ENCODE peak calls at places on chromosome 21, in four cellular contexts. A is K562, H is HCT116, U is HepG2. X is an unnamed sample.

GRCh38 chr21:43207868-43208267 is 39.1 kb downstream of the CRYAA start:
- DNase-seq in H (no peak), U (no peak), A (no peak), X (no peak)

GRCh38 chr21:36207577-36208320 is 51.1 kb downstream of the DOP1B start:
- DNase-seq in H (no peak), U (no peak), A (no peak), X (no peak)

GRCh38 chr21:34939673-34940321 is 109.3 kb downstream of the RUNX1 start:
- DNase-seq in A (no peak), H (no peak), U (no peak), X (no peak)

GRCh38 chr21:29371464-29371863 is 72.7 kb downstream of the BACH1 start:
- DNase-seq in U (no peak), H (no peak), A (no peak), X (no peak)

GRCh38 chr21:44557491-44558328 is 885 bp downstream of the KRTAP10-3 start:
- DNase-seq in H (no peak), A (no peak), U (no peak), X (no peak)

GRCh38 chr21:45898028-45898350 is 83.6 kb upstream of the COL6A1 start:
- DNase-seq in U (no peak), A (no peak), H (no peak), X (no peak)

GRCh38 chr21:42782723-42783247 is 96.6 kb downstream of the WDR4 start:
- DNase-seq in A (no peak), U (no peak), H (no peak), X (no peak)

GRCh38 chr21:45971487-45972352 is 9.8 kb upstream of the COL6A1 start:
- DNase-seq in U (no peak), A (no peak), H (no peak), X (no peak)

GRCh38 chr21:34728479-34728878 is 59.7 kb downstream of the CLIC6 start:
- DNase-seq in A (no peak), H (no peak), U (no peak), X (no peak)

GRCh38 chr21:14995695-14996490 is 68.9 kb downstream of the NRIP1 start:
- DNase-seq in A (no peak), U (no peak), H (no peak), X (no peak)

DNA sequence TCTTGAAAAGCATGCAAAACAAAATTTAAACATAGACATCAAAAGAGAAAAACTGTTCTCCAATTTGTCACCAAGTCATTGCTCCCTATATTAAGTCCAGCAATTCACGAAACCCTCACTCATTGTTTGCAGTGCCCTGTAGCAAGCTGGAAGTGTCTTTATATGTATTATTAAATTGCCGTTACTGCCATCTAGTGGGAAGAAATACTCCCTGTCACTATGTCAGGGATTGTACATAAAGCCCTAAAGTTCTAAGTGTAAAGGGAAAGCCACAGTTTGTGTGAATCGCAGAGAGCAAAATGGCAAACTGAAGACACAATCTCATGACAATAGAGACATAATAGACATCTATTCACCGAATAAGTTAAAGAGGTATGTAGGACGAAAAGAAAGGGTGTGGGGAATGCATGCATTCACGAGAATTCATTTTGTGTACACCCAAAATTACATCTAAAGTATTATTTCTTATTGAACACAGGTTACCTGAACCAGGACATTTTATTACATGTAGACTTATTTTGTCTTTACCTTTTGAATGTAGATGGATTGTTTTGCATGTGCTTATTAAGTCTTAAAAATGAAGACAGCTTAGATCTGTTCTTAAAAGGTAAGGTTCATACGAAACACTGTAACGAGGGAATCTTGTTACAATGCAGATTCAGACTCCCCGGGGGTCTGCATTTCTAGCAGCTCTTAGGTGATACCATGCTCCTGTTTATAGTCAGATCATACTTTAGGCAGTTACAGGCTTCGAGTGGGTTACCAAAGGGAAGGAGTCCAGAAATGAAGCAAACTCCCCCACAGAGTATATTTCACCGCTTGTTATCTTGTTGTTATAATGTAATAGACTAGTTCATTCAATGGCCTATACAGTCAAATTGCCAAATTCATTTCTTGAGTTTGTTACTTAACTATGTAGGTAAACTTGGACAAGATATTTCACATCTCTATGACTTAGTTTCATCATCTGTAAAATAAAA is 600.8 kb downstream of the USP25 start:
- DNase-seq in A (no peak), U (peak; percentile 52), H (peak; percentile 4), X (peak; percentile 51)
- TF ChIP-seq TCF7L2 in A (no peak), U (no peak), H (no peak), X (no peak)

GRCh38 chr21:27077501-27077900 is 110.6 kb upstream of the ADAMTS5 start:
- DNase-seq in H (no peak), A (no peak), U (no peak), X (peak; percentile 2)
- TF ChIP-seq POLR2AphosphoS5 in H (no peak), A (no peak), U (no peak), X (no peak)

DNA sequence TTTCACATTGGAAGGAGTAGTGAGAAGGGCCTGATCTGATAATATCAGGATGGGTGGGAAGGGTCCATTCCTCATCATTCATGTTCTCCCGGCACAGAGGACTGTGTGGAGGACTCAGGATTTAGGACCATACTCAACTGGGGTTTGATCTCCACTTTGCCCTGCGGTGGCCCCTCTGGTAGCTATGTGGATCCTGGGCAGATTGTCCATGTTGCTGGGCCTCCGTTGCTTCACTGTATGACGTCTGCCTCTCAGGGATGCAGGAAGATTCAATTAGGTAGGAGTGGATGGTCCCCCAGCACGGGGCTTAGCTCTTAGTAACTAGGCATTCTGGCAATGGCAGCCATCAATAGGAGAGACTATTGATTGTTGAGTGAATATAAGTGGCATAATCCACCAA is 2.3 kb downstream of the ETS2 start:
- DNase-seq in U (no peak), H (no peak), A (no peak), X (no peak)
- TF ChIP-seq TCF7L2 in U (no peak), H (no peak), A (no peak), X (no peak)

DNA sequence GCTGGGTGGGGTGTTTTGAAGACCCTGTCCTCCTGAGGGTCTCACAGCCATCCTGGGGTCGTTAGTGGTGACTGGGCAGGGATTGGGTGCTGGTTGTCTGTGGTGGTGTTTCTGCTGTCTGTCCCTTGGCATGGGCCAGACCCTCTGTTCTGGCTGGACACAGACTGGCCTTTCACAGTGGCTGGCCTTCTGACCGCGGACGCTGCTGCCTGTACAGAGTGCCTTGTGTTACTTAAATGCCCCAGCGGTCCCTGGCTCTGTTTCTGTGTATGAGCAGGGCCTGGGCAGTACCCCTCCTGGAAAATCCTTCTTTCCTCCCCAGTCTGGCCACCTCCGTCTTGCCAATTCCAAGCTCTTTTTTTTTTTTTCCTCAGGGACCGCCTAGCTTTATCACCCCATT is 50.9 kb downstream of the SH3BGR start:
- DNase-seq in H (no peak), U (no peak), A (no peak), X (no peak)
- TF ChIP-seq POLR2AphosphoS5 in H (no peak), U (no peak), A (no peak), X (no peak)

GRCh38 chr21:41667136-41667535 is 99.7 kb downstream of the RIPK4 start:
- DNase-seq in A (no peak), H (no peak), U (no peak), X (no peak)
- TF ChIP-seq TCF7L2 in A (no peak), H (no peak), U (no peak), X (no peak)

DNA sequence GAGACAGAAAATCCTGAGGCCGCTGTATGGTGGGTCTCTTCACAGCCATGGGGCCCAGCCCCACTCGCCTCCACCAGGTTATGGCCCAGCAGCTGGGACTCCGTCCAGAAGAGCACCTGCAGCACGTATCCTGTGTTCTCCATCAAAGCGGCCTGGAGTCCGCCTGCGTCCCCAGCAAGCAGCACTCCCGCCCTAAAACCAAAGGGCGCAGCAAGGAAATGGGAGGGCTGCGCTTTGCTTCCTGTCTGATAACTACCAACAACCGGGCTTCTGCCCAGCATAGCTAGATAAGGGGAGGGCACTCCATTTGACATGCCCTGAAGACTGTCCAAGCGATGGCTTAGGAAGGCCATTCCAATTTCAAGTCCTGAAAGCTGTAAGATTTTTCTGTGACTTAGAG is 119.9 kb downstream of the KCNJ15 start:
- DNase-seq in H (no peak), U (no peak), A (no peak), X (no peak)
- TF ChIP-seq POLR2AphosphoS5 in H (no peak), U (no peak), A (no peak), X (no peak)

X was measured in Panc1.